ENCODE peak calls at places on chromosomes 4 and X, in eight cellular contexts. R is OCI-LY7; C is psoas muscle; G is testis; L is lung; X is naive thymus-derived CD4-positive, alpha-beta T cell; I is HCT116; Y is tibial artery. S is an unnamed sample.

GRCh38 chr4:98081961-98082360 is 61.3 kb downstream of the STPG2 start:
- DNase-seq in R (no peak), C (no peak), G (no peak), L (no peak), X (no peak), I (no peak), Y (no peak), S (no peak)

GRCh38 chr4:136636155-136636554 is 896.1 kb downstream of the PCDH18 start:
- DNase-seq in R (no peak), C (no peak), G (no peak), L (no peak), X (no peak), I (no peak), Y (no peak), S (no peak)

GRCh38 chr4:12852338-12853307 is 631.5 kb downstream of the RAB28 start:
- DNase-seq in R (peak), C (no peak), G (no peak), L (no peak), X (no peak), I (peak), Y (no peak), S (no peak)

GRCh38 chr4:2817136-2817535 is 24.3 kb downstream of the SH3BP2 start:
- DNase-seq in R (no peak), C (no peak), G (no peak), L (no peak), X (no peak), I (no peak), Y (no peak), S (no peak)

GRCh38 chr4:127251423-127251822 is 381.3 kb upstream of the INTU start:
- DNase-seq in R (no peak), C (no peak), G (no peak), L (no peak), X (no peak), I (no peak), Y (no peak), S (no peak)

GRCh38 chr4:1902243-1902642 is 31.1 kb downstream of the NSD2 start:
- DNase-seq in R (no peak), C (no peak), G (no peak), L (no peak), X (no peak), I (no peak), Y (no peak), S (no peak)

GRCh38 chrX:45788315-45788714 is 587.6 kb upstream of the DIPK2B start:
- DNase-seq in R (no peak), C (no peak), G (no peak), L (no peak), X (no peak), I (no peak), Y (no peak), S (no peak)

GRCh38 chr4:32025840-32026459 is 1305.8 kb downstream of the PCDH7 start:
- DNase-seq in R (no peak), C (no peak), G (no peak), L (no peak), X (no peak), I (peak), Y (no peak), S (no peak)

GRCh38 chrX:17788439-17788838 is 51.1 kb downstream of the SCML1 start:
- DNase-seq in R (peak), C (peak), G (peak), L (no peak), X (peak), I (peak), Y (no peak), S (peak)

GRCh38 chr4:152257601-152258066 is 278.3 kb downstream of the FBXW7 start:
- DNase-seq in R (no peak), C (no peak), G (no peak), L (no peak), X (no peak), I (no peak), Y (no peak), S (no peak)
- H3K27ac ChIP-seq in R (no peak), C (no peak), G (no peak), L (no peak), X (no peak), I (no peak), Y (no peak), S (no peak)

DNA sequence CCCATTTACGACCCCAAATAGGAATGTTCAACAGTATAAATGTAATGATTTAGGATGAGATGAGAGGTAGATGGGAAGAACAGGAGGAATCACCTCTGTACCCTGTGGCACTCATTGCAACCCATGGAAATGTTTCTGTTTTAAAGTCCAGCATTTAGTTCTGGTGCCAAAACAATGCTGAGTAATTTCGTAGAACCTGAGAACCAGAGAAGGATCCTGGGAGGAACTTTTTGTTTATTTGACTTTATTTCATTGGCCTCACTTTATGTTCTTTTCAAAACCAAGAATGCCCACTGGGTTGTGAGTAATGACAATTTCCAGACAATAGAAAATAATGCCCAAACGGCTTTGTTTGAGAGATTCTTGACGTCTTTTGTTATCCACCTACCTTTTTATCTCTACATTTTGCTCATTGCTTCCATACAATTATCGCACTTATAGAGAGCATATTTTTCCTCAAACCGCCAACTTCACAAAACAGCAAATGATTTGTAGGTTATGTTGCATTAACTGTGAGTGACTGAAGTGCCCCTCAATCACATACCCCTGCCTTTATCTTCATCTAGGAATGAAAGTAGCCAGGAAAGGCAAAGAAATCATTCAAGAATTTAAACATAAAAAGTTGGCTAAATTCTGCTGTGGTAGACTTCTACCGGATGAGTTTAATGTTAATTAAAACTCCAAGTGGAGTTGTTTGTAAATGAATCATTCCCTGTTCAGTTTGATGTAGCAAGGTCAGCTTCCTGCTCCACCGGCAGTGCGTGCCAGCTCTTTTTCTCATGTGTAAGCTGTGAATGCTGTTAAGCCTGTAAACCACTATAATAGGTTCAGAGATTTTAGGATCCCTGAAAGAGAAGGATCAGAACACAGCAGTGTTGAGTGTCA is 111.5 kb downstream of the SHROOM3 start:
- DNase-seq in R (no peak), C (no peak), G (no peak), L (no peak), X (no peak), I (no peak), Y (no peak), S (peak)
- H3K27ac ChIP-seq in R (no peak), C (no peak), G (no peak), L (no peak), X (no peak), I (no peak), Y (no peak), S (no peak)

GRCh38 chr4:42015438-42015837 is 25.1 kb downstream of the SLC30A9 start:
- DNase-seq in R (no peak), C (no peak), G (no peak), L (no peak), X (no peak), I (no peak), Y (no peak), S (no peak)
- H3K27ac ChIP-seq in R (no peak), C (no peak), G (no peak), L (no peak), X (no peak), I (no peak), Y (no peak), S (no peak)

DNA sequence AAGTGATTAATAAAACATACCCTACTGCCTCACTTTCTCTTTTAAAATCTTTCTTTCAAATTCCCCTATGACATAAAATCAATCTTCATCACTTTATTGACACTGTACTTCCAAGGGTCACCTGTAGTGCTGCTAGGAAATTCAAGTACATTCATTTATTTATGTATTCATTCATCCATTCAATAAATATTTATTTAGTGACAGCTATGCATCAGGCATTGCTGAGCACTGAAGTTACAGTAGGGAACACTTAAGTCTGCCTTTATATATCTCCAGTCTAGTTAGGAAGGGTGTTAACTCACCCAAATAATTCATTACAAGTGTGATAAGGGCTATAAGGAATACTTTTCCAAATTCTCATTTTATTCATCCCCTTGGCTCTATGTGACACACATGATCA is 2.3 kb downstream of the SYTL5 start:
- DNase-seq in R (no peak), C (no peak), G (no peak), L (no peak), X (no peak), I (no peak), Y (no peak), S (no peak)
- H3K27ac ChIP-seq in R (no peak), C (no peak), G (no peak), L (no peak), X (no peak), I (no peak), Y (no peak), S (no peak)

DNA sequence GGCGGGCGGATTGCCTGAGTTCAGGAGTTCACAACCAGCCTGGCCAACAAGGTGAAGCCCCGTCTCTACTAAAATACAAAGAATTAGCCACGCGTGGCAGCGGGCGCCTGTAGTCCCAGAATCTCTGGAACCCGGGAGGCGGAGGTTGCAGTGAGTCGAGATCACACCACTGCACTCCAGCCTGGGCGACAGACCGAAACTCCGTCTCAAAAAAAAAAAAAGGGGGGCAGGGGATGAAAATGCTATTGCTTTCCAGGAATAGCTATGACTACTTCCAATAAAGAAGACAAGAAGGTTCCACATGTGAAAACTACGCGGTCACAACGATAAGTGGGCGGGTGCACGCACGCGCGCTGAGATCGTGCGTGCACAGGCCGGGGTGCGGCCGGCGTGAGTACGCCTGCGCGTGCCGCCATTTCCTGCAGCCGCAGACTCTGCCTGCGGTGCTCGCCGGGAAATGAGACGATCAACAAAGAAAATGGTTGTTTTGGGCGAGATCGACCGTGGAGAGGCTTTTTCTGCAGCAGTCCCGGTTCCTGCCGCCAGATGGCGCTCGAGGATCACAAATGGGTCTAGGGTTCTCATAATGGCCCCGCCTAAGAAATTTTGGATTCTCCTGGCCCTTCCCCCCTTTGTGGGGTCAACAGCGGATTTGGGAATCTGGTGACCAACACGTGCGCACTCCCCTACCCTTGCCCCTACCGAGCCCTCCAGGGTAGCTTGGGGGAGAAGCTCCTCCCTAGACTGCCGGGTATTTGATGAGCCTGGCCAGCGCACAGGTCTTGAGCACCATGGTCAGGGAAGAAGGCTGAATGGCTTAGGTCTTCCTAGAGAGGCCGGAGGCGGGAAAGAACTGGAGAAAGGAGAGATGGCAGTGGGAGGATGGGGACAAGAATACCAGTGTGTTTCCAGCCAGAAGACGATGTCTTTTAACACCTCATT is 35.1 kb downstream of the PNMA5 start:
- DNase-seq in R (peak), C (peak), G (peak), L (peak), X (peak), I (peak), Y (peak), S (peak)
- H3K27ac ChIP-seq in R (no peak), C (peak), G (peak), L (peak), X (peak), I (peak), Y (peak), S (no peak)

GRCh38 chr4:68951806-68952585 is 392 bp upstream of the UGT2A3 start:
- DNase-seq in R (no peak), C (no peak), G (no peak), L (no peak), X (no peak), I (no peak), Y (no peak), S (no peak)
- H3K27ac ChIP-seq in R (no peak), C (no peak), G (no peak), L (no peak), X (no peak), I (no peak), Y (no peak), S (no peak)

DNA sequence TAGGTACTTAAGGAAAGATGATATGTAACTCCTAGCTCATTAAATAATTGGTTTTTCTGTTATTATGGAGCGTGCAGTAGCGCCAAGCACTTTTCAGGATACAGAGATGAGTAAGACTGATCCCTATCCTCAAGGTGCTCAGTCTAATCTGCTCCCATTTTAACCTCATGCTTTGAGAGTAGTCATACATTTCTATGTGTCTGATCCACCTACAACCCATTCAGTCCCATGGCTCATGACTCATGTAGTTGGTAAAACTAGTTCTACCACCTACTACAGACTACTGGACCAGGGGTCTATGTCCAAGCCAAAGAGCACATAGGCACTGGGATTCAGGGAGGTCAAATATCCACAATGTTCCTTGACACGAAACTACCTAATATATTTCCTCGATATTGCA is 60.8 kb downstream of the TMEM154 start:
- DNase-seq in R (no peak), C (no peak), G (no peak), L (no peak), X (no peak), I (no peak), Y (no peak), S (no peak)
- H3K27ac ChIP-seq in R (no peak), C (no peak), G (no peak), L (no peak), X (no peak), I (no peak), Y (no peak), S (no peak)

GRCh38 chr4:74426101-74426500 is 18.8 kb upstream of the AREG start:
- DNase-seq in R (no peak), C (no peak), G (no peak), L (no peak), X (no peak), I (no peak), Y (no peak), S (no peak)
- H3K27ac ChIP-seq in R (no peak), C (no peak), G (no peak), L (no peak), X (no peak), I (no peak), Y (no peak), S (no peak)

GRCh38 chr4:173289351-173289725 is 44.8 kb downstream of the HMGB2 start:
- DNase-seq in R (no peak), C (no peak), G (no peak), L (no peak), X (no peak), I (no peak), Y (no peak), S (no peak)
- H3K27ac ChIP-seq in R (no peak), C (no peak), G (no peak), L (no peak), X (no peak), I (no peak), Y (no peak), S (no peak)

DNA sequence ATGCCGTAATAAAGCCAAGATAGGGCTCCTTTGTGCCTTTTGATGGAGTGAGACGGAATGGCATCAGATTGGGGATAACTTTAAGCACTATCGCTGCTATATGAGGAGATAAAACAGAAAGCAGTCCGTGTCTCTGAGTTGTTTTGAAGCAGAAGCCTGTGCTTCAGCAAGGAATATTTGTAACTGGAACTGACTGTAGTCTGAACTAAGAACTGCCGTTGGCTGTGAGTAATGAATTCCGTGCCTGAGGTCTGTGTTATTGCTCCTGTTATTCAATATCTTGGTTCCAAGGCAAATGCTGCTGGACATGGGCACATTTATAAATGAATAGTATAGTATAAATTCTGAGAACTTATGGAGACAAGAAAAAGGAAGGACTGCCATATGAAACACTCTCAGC is 297.3 kb downstream of the ANKRD50 start:
- DNase-seq in R (no peak), C (no peak), G (no peak), L (no peak), X (no peak), I (no peak), Y (no peak), S (no peak)
- H3K27ac ChIP-seq in R (no peak), C (no peak), G (no peak), L (no peak), X (no peak), I (no peak), Y (peak), S (no peak)

S was measured in WERI-Rb-1.